ENCODE peak calls at places on chromosomes 6 and 20, in six cellular contexts. B is astrocyte, S is colonic mucosa, P is A549, O is pancreas, D is right lobe of liver. R is an unnamed sample.

GRCh38 chr6:157865249-157865648 is 42.2 kb downstream of the SNX9 start:
- DNase-seq in B (no peak), D (no peak), S (no peak), O (no peak), P (no peak), R (no peak)

GRCh38 chr6:11434565-11435326 is 102.8 kb upstream of the TMEM170B start:
- DNase-seq in S (peak; percentile 58), O (no peak), P (peak; percentile 63), D (no peak), B (peak; percentile 86), R (peak; percentile 42)

GRCh38 chr20:58130574-58130973 is 97.9 kb downstream of the ANKRD60 start:
- DNase-seq in P (no peak), O (no peak), B (no peak), S (no peak), D (no peak), R (no peak)

GRCh38 chr6:2476376-2476775 is 231.0 kb upstream of the GMDS start:
- DNase-seq in B (peak; percentile 6), O (no peak), D (no peak), P (no peak), S (peak; percentile 56), R (no peak)

GRCh38 chr20:50335105-50335504 is 144.5 kb downstream of the CEBPB start:
- DNase-seq in S (no peak), D (no peak), O (no peak), P (peak; percentile 68), B (peak; percentile 42), R (no peak)

GRCh38 chr6:13929196-13929595 is 4.4 kb downstream of the RNF182 start:
- DNase-seq in S (no peak), B (no peak), O (no peak), P (no peak), D (no peak), R (no peak)

GRCh38 chr6:43941174-43941573 is 171.2 kb downstream of the VEGFA start:
- DNase-seq in O (no peak), P (no peak), B (no peak), S (no peak), D (no peak), R (no peak)

GRCh38 chr6:29263001-29263400 is 38.5 kb upstream of the OR14J1 start:
- DNase-seq in P (no peak), S (no peak), D (no peak), B (no peak), O (no peak), R (no peak)

GRCh38 chr6:68741501-68742343 is 106.6 kb downstream of the ADGRB3 start:
- DNase-seq in S (no peak), D (no peak), P (no peak), O (no peak), B (peak; percentile 3), R (no peak)

GRCh38 chr6:168302534-168302933 is 17.0 kb downstream of the DACT2 start:
- DNase-seq in B (no peak), S (peak; percentile 38), D (no peak), P (no peak), O (no peak), R (no peak)

GRCh38 chr6:2471474-2471873 is 226.1 kb upstream of the GMDS start:
- DNase-seq in P (no peak), B (no peak), S (no peak), O (no peak), D (no peak), R (no peak)

GRCh38 chr6:91278416-91278815 is 691.5 kb upstream of the MAP3K7 start:
- DNase-seq in O (no peak), S (no peak), B (no peak), D (no peak), P (no peak), R (no peak)

GRCh38 chr20:51666126-51666525 is 102.1 kb downstream of the ATP9A start:
- DNase-seq in B (no peak), S (no peak), P (no peak), D (no peak), O (no peak), R (no peak)

GRCh38 chr6:26155066-26155925 is 68.1 kb downstream of the HFE start:
- DNase-seq in S (peak; percentile 65), O (peak; percentile 70), D (peak; percentile 57), P (peak; percentile 18), B (no peak), R (no peak)

GRCh38 chr20:51013577-51014330 is 9.2 kb downstream of the KCNG1 start:
- DNase-seq in D (no peak), B (no peak), P (no peak), O (no peak), S (no peak), R (no peak)

GRCh38 chr6:96499781-96500180 is 21.8 kb upstream of the UFL1 start:
- DNase-seq in D (no peak), S (no peak), B (no peak), O (no peak), P (no peak), R (no peak)

GRCh38 chr20:24070679-24071078 is 82.1 kb upstream of the GGTLC1 start:
- DNase-seq in O (no peak), D (no peak), S (no peak), P (no peak), B (no peak), R (no peak)

GRCh38 chr20:44019638-44020335 is 105.1 kb downstream of the TOX2 start:
- DNase-seq in P (no peak), B (peak; percentile 19), O (peak; percentile 23), D (no peak), S (no peak), R (no peak)

GRCh38 chr20:24672886-24673677 is 203.7 kb downstream of the SYNDIG1 start:
- DNase-seq in P (peak; percentile 38), B (peak; percentile 98), O (no peak), S (no peak), D (no peak), R (no peak)

GRCh38 chr6:13287104-13287503 is 41.2 kb downstream of the TBC1D7 start:
- DNase-seq in B (no peak), P (no peak), S (no peak), O (no peak), D (no peak), R (no peak)

GRCh38 chr6:51959744-51960383 is 127.5 kb downstream of the PKHD1 start:
- DNase-seq in B (peak; percentile 38), P (peak; percentile 18), S (peak; percentile 70), O (peak; percentile 73), D (peak; percentile 67), R (peak; percentile 82)

GRCh38 chr20:4546342-4546741 is 175.4 kb upstream of the PRND start:
- DNase-seq in P (no peak), O (no peak), B (no peak), S (no peak), D (no peak), R (no peak)

GRCh38 chr20:44566018-44566417 is 16.4 kb upstream of the PKIG start:
- DNase-seq in D (no peak), P (no peak), S (no peak), B (no peak), O (no peak), R (no peak)

GRCh38 chr20:48831702-48832422 is 4.1 kb upstream of the PREX1 start:
- DNase-seq in B (no peak), S (peak; percentile 41), O (no peak), D (peak; percentile 77), P (peak; percentile 73), R (peak; percentile 68)

GRCh38 chr6:125124250-125124777 is 29.3 kb upstream of the TPD52L1 start:
- DNase-seq in D (peak; percentile 51), P (no peak), O (no peak), B (peak; percentile 41), S (no peak), R (no peak)

GRCh38 chr6:96899019-96899418 is 1.3 kb upstream of the NDUFAF4 start:
- DNase-seq in B (peak; percentile 27), P (peak; percentile 6), S (peak; percentile 39), O (no peak), D (no peak), R (no peak)

GRCh38 chr6:42525132-42525531 is 38.7 kb upstream of the UBR2 start:
- DNase-seq in B (no peak), P (no peak), S (no peak), O (no peak), D (no peak), R (no peak)

GRCh38 chr6:79719248-79719975 is 88.3 kb downstream of the SH3BGRL2 start:
- DNase-seq in O (no peak), S (no peak), D (no peak), P (no peak), B (peak; percentile 82), R (peak; percentile 41)

GRCh38 chr6:102641426-102641825 is 1247.9 kb downstream of the GRIK2 start:
- DNase-seq in D (no peak), B (no peak), S (no peak), O (no peak), P (no peak), R (no peak)

GRCh38 chr6:100763617-100764016 is 117.5 kb downstream of the ASCC3 start:
- DNase-seq in S (no peak), O (no peak), B (no peak), D (no peak), P (no peak), R (no peak)

GRCh38 chr20:45163071-45163803 is 11.5 kb upstream of the PI3 start:
- DNase-seq in D (no peak), B (no peak), O (no peak), P (no peak), S (peak; percentile 86), R (no peak)

GRCh38 chr6:111842271-111842822 is 30.9 kb downstream of the FYN start:
- DNase-seq in B (no peak), S (no peak), O (no peak), P (no peak), D (no peak), R (no peak)

GRCh38 chr6:144036064-144036873 is 28.2 kb upstream of the PLAGL1 start:
- DNase-seq in O (no peak), P (no peak), B (no peak), D (no peak), S (peak; percentile 43), R (no peak)
- TF ChIP-seq CTCF in O (no peak), P (no peak), B (no peak), D (no peak), S (no peak), R (no peak)

DNA sequence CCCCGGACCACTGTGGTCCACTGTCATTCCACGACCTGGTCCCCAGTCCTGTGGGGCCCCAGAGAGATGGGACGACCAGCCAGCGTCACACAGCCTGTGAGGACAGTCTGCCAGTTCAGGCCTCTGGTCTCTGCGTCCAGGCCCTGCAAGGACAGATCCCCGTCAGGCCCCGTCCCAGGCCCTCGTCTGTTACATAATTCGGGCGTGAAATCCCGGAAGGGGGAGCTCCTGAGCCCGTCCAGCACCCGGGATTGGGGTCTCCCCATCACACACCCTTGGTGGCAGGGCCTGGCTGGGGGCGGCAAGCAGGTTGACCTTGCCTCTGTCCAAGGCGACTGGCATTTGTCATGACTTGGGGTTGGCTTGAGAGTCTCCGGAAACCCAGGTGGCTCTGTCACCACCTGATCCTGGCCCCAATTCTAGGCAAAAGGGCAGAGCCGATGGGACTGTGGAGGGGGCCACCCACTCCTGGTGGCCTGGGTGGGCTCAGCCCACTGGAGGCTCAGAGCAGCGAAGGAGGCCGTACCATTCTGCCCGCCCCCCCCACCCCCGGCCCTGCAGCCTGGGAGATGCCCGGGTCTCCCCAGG is 73.8 kb upstream of the GATA5 start:
- DNase-seq in B (no peak), P (no peak), O (no peak), S (no peak), D (no peak), R (no peak)
- H3K27ac ChIP-seq in B (no peak overlapping the region), P (peak overlapping the region; percentile 31), O (no peak overlapping the region), S (no peak overlapping the region), D (no peak overlapping the region), R (no peak overlapping the region)

GRCh38 chr6:30881987-30882763 is 2.1 kb upstream of the DDR1 start:
- DNase-seq in O (no peak), P (no peak), D (no peak), B (peak; percentile 53), S (peak; percentile 32), R (no peak)
- H3K4me1 ChIP-seq in O (peaks cover 14% of the 10 kb centered on the region), P (peaks cover 32% of the 10 kb centered on the region), D (no peaks in the 10 kb centered on the region), B (peaks cover 46% of the 10 kb centered on the region), S (peaks cover 14% of the 10 kb centered on the region), R (peaks cover 67% of the 10 kb centered on the region)

GRCh38 chr20:11838076-11838636 is 79.5 kb upstream of the BTBD3 start:
- DNase-seq in D (no peak), B (no peak), O (no peak), P (no peak), S (no peak), R (no peak)
- TF ChIP-seq CTCF in D (no peak), B (no peak), O (no peak), P (no peak), S (no peak), R (no peak)